ENCODE peak calls at places on chromosome 14, in nine cellular contexts. P is cardiac fibroblast; C is AG10803; N is dorsolateral prefrontal cortex; H is GM12865; D is prostate gland; Y is tibial artery; B is CD4-positive, alpha-beta T cell; M is HepG2. F is an unnamed sample.

GRCh38 chr14:69877492-69877891 is 1.7 kb upstream of the SMOC1 start:
- DNase-seq in P (peak), C (no peak), N (no peak), H (peak), D (no peak), Y (no peak), B (no peak), M (no peak), F (no peak)

GRCh38 chr14:51735851-51736250 is 84.1 kb downstream of the FRMD6 start:
- DNase-seq in P (no peak), C (no peak), N (no peak), H (no peak), D (no peak), Y (no peak), B (no peak), M (peak), F (no peak)

GRCh38 chr14:102323102-102323501 is 3.6 kb downstream of the ZNF839 start:
- DNase-seq in P (peak), C (peak), N (peak), H (peak), D (peak), Y (peak), B (no peak), M (peak), F (no peak)

GRCh38 chr14:102295301-102295700 is 9.7 kb downstream of the MOK start:
- DNase-seq in P (peak), C (peak), N (no peak), H (no peak), D (no peak), Y (no peak), B (no peak), M (no peak), F (no peak)

GRCh38 chr14:24332094-24332983 is 2.5 kb downstream of the ADCY4 start:
- DNase-seq in P (peak), C (peak), N (peak), H (peak), D (peak), Y (peak), B (peak), M (peak), F (peak)

GRCh38 chr14:104735830-104736642 is 12.0 kb downstream of the ADSS1 start:
- DNase-seq in P (peak), C (peak), N (peak), H (no peak), D (no peak), Y (peak), B (no peak), M (peak), F (no peak)

GRCh38 chr14:69087061-69087461 is 65.9 kb downstream of the DCAF5 start:
- DNase-seq in P (peak), C (peak), N (no peak), H (no peak), D (peak), Y (no peak), B (no peak), M (no peak), F (no peak)

GRCh38 chr14:101128478-101129450 is 225.2 kb upstream of the RTL1 start:
- DNase-seq in P (no peak), C (no peak), N (no peak), H (no peak), D (peak), Y (peak), B (no peak), M (no peak), F (no peak)

GRCh38 chr14:60184597-60185555 is 19.7 kb upstream of the DHRS7 start:
- DNase-seq in P (no peak), C (no peak), N (no peak), H (no peak), D (no peak), Y (no peak), B (no peak), M (no peak), F (no peak)

GRCh38 chr14:67918838-67919237 is 99.3 kb downstream of the RAD51B start:
- DNase-seq in P (no peak), C (no peak), N (no peak), H (no peak), D (no peak), Y (no peak), B (no peak), M (no peak), F (no peak)

GRCh38 chr14:91307046-91307445 is 62.5 kb upstream of the GPR68 start:
- DNase-seq in P (no peak), C (no peak), N (no peak), H (no peak), D (no peak), Y (no peak), B (no peak), M (no peak), F (no peak)

GRCh38 chr14:58663494-58664111 is 25.8 kb downstream of the DACT1 start:
- DNase-seq in P (peak), C (peak), N (no peak), H (no peak), D (no peak), Y (no peak), B (no peak), M (no peak), F (no peak)

GRCh38 chr14:101965796-101966718 is 1.7 kb downstream of the DYNC1H1 start:
- DNase-seq in P (peak), C (peak), N (no peak), H (no peak), D (no peak), Y (no peak), B (no peak), M (no peak), F (no peak)

GRCh38 chr14:59370158-59370557 is 95.0 kb downstream of the GPR135 start:
- DNase-seq in P (no peak), C (no peak), N (no peak), H (no peak), D (no peak), Y (no peak), B (no peak), M (no peak), F (no peak)

GRCh38 chr14:102795060-102795925 is 18.0 kb downstream of the TRAF3 start:
- DNase-seq in P (peak), C (peak), N (no peak), H (peak), D (peak), Y (peak), B (peak), M (peak), F (no peak)

GRCh38 chr14:89890589-89890988 is 63.9 kb downstream of the EFCAB11 start:
- DNase-seq in P (no peak), C (no peak), N (no peak), H (no peak), D (no peak), Y (no peak), B (no peak), M (no peak), F (no peak)

GRCh38 chr14:70995671-70996070 is 88.4 kb downstream of the PCNX1 start:
- DNase-seq in P (no peak), C (peak), N (no peak), H (no peak), D (no peak), Y (no peak), B (no peak), M (peak), F (no peak)

GRCh38 chr14:61331992-61332657 is 10.7 kb downstream of the PRKCH start:
- DNase-seq in P (no peak), C (no peak), N (no peak), H (no peak), D (no peak), Y (no peak), B (no peak), M (no peak), F (no peak)

GRCh38 chr14:101500681-101501080 is 60.6 kb upstream of the DIO3 start:
- DNase-seq in P (no peak), C (no peak), N (no peak), H (no peak), D (no peak), Y (peak), B (no peak), M (no peak), F (no peak)

GRCh38 chr14:103372552-103373304 is 12.5 kb upstream of the MARK3 start:
- DNase-seq in P (peak), C (peak), N (no peak), H (no peak), D (no peak), Y (no peak), B (no peak), M (peak), F (no peak)

GRCh38 chr14:100067971-100068959 is 3.0 kb downstream of the EVL start:
- DNase-seq in P (peak), C (no peak), N (peak), H (peak), D (no peak), Y (peak), B (peak), M (no peak), F (no peak)

DNA sequence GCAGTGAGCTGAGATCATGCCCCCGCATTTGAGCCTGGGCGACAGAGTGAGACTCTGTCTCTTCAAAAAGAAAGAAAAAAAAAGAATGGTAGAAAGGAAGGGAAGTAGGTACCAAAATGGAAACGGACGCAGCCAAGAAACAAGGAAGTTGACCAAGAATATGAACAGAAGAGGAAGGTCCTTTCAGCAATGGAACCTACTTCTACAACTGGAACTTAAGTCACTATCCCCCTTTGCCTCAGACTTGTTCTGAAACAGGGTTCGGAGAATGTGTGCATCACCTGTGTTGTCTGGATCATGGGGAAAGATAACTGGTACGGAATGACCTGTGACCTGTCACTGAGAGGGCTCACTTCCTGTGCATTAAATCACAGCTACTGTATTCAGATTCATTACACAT is 43.9 kb upstream of the RNASE1 start:
- DNase-seq in P (no peak), C (no peak), N (no peak), H (no peak), D (no peak), Y (no peak), B (no peak), M (no peak), F (no peak)
- TF ChIP-seq CTCF in P (no peak), C (no peak), N (no peak), H (no peak), D (no peak), Y (no peak), B (no peak), M (no peak), F (no peak)

DNA sequence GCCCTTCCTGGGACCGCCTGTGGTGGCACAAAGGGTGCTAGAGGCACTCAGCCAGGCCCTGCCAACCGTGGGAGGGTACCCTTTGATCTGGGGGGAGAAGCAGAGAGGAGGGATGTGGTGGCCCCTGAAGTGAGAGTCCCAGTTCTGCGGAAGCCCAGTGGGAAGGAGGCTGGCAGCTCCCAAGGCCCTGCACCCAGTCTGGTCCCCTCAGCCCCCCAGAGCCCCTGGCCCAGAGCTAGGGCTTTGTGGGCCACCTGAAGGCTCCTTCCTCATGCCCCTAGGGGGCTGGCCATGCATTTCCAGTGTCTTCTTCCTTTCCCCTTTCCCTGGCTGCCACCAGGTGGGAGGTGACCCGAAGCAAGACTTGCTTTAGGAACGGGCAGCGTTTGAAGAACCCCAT is 44.3 kb downstream of the PLEKHG3 start:
- DNase-seq in P (no peak), C (no peak), N (no peak), H (no peak), D (no peak), Y (no peak), B (no peak), M (no peak), F (no peak)
- TF ChIP-seq CTCF in P (no peak), C (no peak), N (no peak), H (no peak), D (no peak), Y (no peak), B (no peak), M (no peak), F (no peak)

GRCh38 chr14:64772394-64772950 is 68.2 kb downstream of the PLEKHG3 start:
- DNase-seq in P (no peak), C (no peak), N (no peak), H (no peak), D (no peak), Y (no peak), B (no peak), M (peak), F (no peak)
- TF ChIP-seq CTCF in P (no peak), C (no peak), N (no peak), H (no peak), D (no peak), Y (no peak), B (no peak), M (peak), F (no peak)

GRCh38 chr14:77206877-77207389 is 25.3 kb downstream of the TMEM63C start:
- DNase-seq in P (no peak), C (no peak), N (no peak), H (no peak), D (no peak), Y (no peak), B (no peak), M (no peak), F (no peak)
- TF ChIP-seq CTCF in P (no peak), C (no peak), N (no peak), H (no peak), D (no peak), Y (no peak), B (no peak), M (no peak), F (no peak)

GRCh38 chr14:106044515-106044914 is 518.1 kb downstream of the TMEM121 start:
- DNase-seq in P (no peak), C (no peak), N (no peak), H (peak), D (no peak), Y (no peak), B (no peak), M (no peak), F (no peak)

GRCh38 chr14:106039400-106039799 is 513.0 kb downstream of the TMEM121 start:
- DNase-seq in P (no peak), C (no peak), N (no peak), H (peak), D (no peak), Y (no peak), B (peak), M (no peak), F (no peak)

GRCh38 chr14:106044949-106045596 is 518.7 kb downstream of the TMEM121 start:
- DNase-seq in P (no peak), C (peak), N (peak), H (peak), D (no peak), Y (peak), B (peak), M (peak), F (no peak)
- TF ChIP-seq CTCF in P (peak), C (peak), N (no peak), H (peak), D (no peak), Y (peak), B (peak), M (peak), F (no peak)

DNA sequence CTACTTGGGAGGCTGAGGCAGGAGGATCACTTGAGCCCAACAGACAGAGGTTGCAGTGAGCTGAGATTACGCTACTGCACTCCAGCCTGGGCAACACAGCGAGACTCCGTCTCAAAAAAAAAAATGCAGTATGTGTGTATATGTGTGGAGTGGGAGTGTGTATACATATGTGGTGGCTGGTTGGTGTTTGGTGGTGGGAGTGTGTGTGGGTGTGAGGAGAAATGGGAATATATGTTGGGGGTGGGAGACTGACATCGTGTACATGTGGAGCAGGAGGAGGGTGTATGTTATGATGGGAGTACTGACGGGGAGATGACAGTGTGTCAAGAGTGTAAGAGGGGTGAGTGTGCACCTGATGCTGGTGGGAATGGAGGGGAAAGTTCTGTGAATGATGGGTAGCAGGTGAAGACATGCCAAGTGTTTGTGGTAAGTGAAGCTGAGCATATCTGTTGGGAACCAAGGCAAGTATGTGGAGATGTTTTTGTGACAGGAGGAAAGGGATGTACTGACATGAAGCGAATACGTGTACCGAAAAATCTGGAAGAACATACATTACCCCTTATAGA is 4.2 kb downstream of the PNMA1 start:
- DNase-seq in P (no peak), C (no peak), N (no peak), H (no peak), D (no peak), Y (no peak), B (no peak), M (no peak), F (no peak)
- TF ChIP-seq CTCF in P (no peak), C (no peak), N (no peak), H (no peak), D (no peak), Y (no peak), B (no peak), M (no peak), F (no peak)

GRCh38 chr14:20873370-20874177 is 17.6 kb upstream of the RNASE3 start:
- DNase-seq in P (peak), C (peak), N (peak), H (peak), D (peak), Y (peak), B (peak), M (peak), F (peak)
- TF ChIP-seq CTCF in P (peak), C (peak), N (peak), H (peak), D (peak), Y (peak), B (peak), M (peak), F (peak)

GRCh38 chr14:81062380-81062779 is 107.0 kb downstream of the TSHR start:
- DNase-seq in P (no peak), C (no peak), N (no peak), H (no peak), D (no peak), Y (no peak), B (no peak), M (no peak), F (no peak)

GRCh38 chr14:81068384-81068783 is 113.0 kb downstream of the TSHR start:
- DNase-seq in P (no peak), C (no peak), N (no peak), H (no peak), D (no peak), Y (no peak), B (no peak), M (no peak), F (no peak)

GRCh38 chr14:81066672-81067071 is 111.3 kb downstream of the TSHR start:
- DNase-seq in P (no peak), C (peak), N (no peak), H (no peak), D (no peak), Y (no peak), B (no peak), M (no peak), F (no peak)

GRCh38 chr14:81067156-81067555 is 111.7 kb downstream of the TSHR start:
- DNase-seq in P (no peak), C (no peak), N (no peak), H (no peak), D (no peak), Y (no peak), B (no peak), M (no peak), F (no peak)

DNA sequence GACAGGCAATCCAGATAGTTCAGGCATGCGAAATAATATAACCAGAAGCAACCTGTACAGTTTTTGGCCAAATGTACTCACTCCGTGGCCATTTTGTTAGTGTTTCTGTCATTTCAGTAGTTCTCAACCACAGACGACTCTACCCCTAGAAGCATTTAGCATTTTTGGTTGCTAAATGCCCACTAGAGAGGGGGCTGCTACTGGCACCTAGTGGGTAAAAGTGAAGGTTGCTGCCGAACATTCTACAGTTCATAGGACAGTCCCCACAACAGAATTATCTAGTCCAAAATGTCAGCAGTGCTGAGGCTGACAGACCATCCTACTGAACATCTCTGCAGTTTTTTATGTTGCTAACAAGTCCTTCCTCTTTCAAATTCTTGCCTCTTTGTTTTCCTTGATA is 107.4 kb downstream of the TSHR start:
- DNase-seq in P (peak), C (no peak), N (peak), H (peak), D (no peak), Y (no peak), B (no peak), M (peak), F (no peak)
- TF ChIP-seq CTCF in P (no peak), C (peak), N (no peak), H (peak), D (no peak), Y (no peak), B (no peak), M (peak), F (peak)

F was measured in progenitor cell of endocrine pancreas.